ENCODE peak calls at places on chromosomes 11 and 22, in nine cellular contexts. I is cardiac muscle cell, C is GM12878, H is lower lobe of right lung, S is heart left ventricle, J is esophagus squamous epithelium, P is SK-N-SH, U is PC-9, T is psoas muscle. Y is an unnamed sample.

GRCh38 chr11:120337896-120338840 is 2.0 kb downstream of the ARHGEF12 start:
- DNase-seq in T (no peak), C (no peak), J (no peak), I (peak; percentile 34), U (no peak), S (no peak), H (no peak), P (no peak), Y (no peak)

GRCh38 chr11:66189031-66189745 is 79.3 kb upstream of the RAB1B start:
- DNase-seq in C (no peak), U (no peak), I (no peak), J (no peak), S (no peak), T (no peak), H (no peak), P (no peak), Y (no peak)

GRCh38 chr11:10659339-10660216 is 34.0 kb downstream of the IRAG1 start:
- DNase-seq in T (peak; percentile 63), P (no peak), C (no peak), I (no peak), S (no peak), H (no peak), U (peak; percentile 71), J (no peak), Y (no peak)

GRCh38 chr11:78420796-78421209 is 3.2 kb upstream of the GAB2 start:
- DNase-seq in C (no peak), U (no peak), T (peak; percentile 58), I (peak; percentile 47), P (peak; percentile 65), H (peak; percentile 84), J (no peak), S (peak; percentile 77), Y (no peak)

GRCh38 chr22:19965771-19966709 is 24.4 kb upstream of the TXNRD2 start:
- DNase-seq in C (no peak), U (no peak), T (no peak), I (no peak), P (peak; percentile 78), H (no peak), S (no peak), J (no peak), Y (no peak)

GRCh38 chr11:2139691-2140337 is 625 bp upstream of the IGF2 start:
- DNase-seq in T (peak; percentile 50), P (no peak), H (no peak), J (no peak), S (peak; percentile 60), C (no peak), U (no peak), I (peak; percentile 48), Y (no peak)

GRCh38 chr22:42365942-42366660 is 66.1 kb downstream of the NFAM1 start:
- DNase-seq in U (no peak), T (no peak), C (no peak), S (peak; percentile 20), J (no peak), H (no peak), P (no peak), I (no peak), Y (no peak)

GRCh38 chr11:57312511-57313021 is 12.2 kb downstream of the TNKS1BP1 start:
- DNase-seq in H (no peak), J (no peak), P (no peak), C (no peak), S (no peak), I (no peak), T (peak; percentile 60), U (peak; percentile 30), Y (peak; percentile 74)

GRCh38 chr22:35482311-35482710 is 58.3 kb upstream of the RASD2 start:
- DNase-seq in S (no peak), T (no peak), U (no peak), C (no peak), J (no peak), I (no peak), H (no peak), P (no peak), Y (no peak)

GRCh38 chr11:44096360-44097188 is 1.1 kb downstream of the EXT2 start:
- DNase-seq in J (no peak), P (no peak), H (no peak), S (no peak), T (no peak), I (no peak), C (no peak), U (no peak), Y (no peak)

GRCh38 chr11:130666781-130667251 is 218.4 kb downstream of the ADAMTS15 start:
- DNase-seq in S (no peak), I (no peak), H (no peak), J (no peak), P (no peak), C (no peak), U (no peak), T (no peak), Y (no peak)

GRCh38 chr11:2302280-2302843 is 549 bp downstream of the TSPAN32 start:
- DNase-seq in P (peak; percentile 63), H (peak; percentile 56), J (no peak), C (no peak), I (no peak), T (peak; percentile 52), S (no peak), U (no peak), Y (no peak)

GRCh38 chr11:19398273-19398672 is 157.5 kb upstream of the E2F8 start:
- DNase-seq in U (no peak), I (no peak), S (no peak), T (no peak), P (no peak), C (no peak), H (no peak), J (no peak), Y (no peak)
- H3K4me1 ChIP-seq in U (peaks cover 26% of the 10 kb centered on the region), I (peaks cover 6% of the 10 kb centered on the region), S (no peaks in the 10 kb centered on the region), T (no peaks in the 10 kb centered on the region), P (no peaks in the 10 kb centered on the region), C (peaks cover 8% of the 10 kb centered on the region), H (peaks cover 9% of the 10 kb centered on the region), J (no peaks in the 10 kb centered on the region), Y (no peaks in the 10 kb centered on the region)

GRCh38 chr11:118998822-118999221 is 884 bp downstream of the CENATAC start:
- DNase-seq in C (no peak), I (no peak), P (no peak), S (no peak), U (peak; percentile 65), H (no peak), J (no peak), T (no peak), Y (no peak)

GRCh38 chr11:118996926-118997626 is 862 bp upstream of the CENATAC start:
- DNase-seq in I (no peak), C (peak; percentile 23), H (no peak), U (no peak), J (no peak), P (peak; percentile 66), S (no peak), T (no peak), Y (no peak)

GRCh38 chr11:118997627-118998387 is at the start of gene CENATAC:
- DNase-seq in S (peak; percentile 98), P (peak; percentile 99), H (peak; percentile 98), C (peak; percentile 76), U (peak; percentile 89), I (peak; percentile 94), J (peak; percentile 51), T (peak; percentile 98), Y (peak; percentile 97)

GRCh38 chr11:119000906-119001305 is 3.0 kb downstream of the CENATAC start:
- DNase-seq in H (no peak), J (no peak), T (no peak), I (no peak), U (no peak), C (no peak), P (no peak), S (no peak), Y (no peak)

DNA sequence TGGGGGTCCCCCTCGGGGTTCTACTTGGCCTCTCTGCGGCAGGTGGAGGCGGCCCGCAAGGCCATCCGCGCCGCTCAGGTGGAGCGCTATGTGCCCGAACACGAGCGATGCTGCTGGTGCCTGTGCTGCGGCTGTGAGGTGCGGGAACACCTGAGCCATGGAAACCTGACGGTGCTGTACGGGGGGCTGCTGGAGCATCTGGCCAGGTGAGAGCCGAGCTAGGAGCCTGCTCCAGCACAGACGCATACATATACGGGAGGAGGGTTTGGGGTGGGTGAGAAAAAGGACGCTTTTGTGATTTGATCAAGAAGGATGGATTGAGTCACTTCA is 415 bp downstream of the CENATAC start:
- DNase-seq in I (no peak), P (no peak), U (no peak), S (no peak), T (no peak), J (no peak), H (no peak), C (no peak), Y (no peak)
- TF ChIP-seq CTCF in I (no peak), P (no peak), U (no peak), S (no peak), T (no peak), J (no peak), H (no peak), C (no peak), Y (no peak)

DNA sequence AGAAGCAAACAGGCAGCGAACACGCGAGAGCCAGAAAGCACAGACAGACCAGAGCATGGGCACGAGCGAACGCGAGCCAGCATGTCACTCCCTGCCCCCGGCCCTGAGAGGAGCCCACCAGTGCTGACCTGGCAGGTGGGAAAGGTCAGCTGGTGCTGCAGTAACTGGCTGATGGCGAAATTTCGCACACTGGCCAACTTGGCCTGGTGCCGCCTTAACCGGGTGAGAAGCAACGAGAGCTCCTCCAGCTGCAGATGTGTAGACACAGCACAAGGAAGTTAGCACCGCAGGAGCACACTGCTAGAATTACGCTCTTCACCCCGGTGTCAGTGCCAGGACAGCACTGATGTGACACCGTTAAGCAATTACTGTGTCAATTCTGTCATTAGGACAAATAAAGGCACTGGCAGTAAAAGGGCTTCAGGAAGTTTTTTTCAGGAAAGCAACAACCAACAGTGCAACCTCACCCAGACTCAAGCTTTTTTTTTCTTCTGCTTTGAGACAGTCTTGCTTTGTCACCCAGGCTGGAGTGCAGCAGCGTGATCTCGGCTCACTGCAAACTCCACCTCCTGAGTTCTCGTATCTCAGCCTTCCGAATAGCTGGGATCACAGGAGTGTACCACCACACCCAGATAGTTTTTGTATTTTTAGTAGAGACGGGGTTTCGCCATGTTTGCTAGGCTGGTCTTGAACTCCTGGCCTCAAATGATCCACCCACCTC is 76.8 kb downstream of the C11orf58 start:
- DNase-seq in C (no peak), H (peak; percentile 87), I (no peak), S (no peak), P (no peak), T (peak; percentile 91), U (no peak), J (no peak), Y (peak; percentile 68)
- H3K4me1 ChIP-seq in C (no peaks in the 10 kb centered on the region), H (peaks cover 42% of the 10 kb centered on the region), I (no peaks in the 10 kb centered on the region), S (peaks cover 50% of the 10 kb centered on the region), P (peaks cover 4% of the 10 kb centered on the region), T (peaks cover 7% of the 10 kb centered on the region), U (peaks cover 10% of the 10 kb centered on the region), J (no peaks in the 10 kb centered on the region), Y (peaks cover 23% of the 10 kb centered on the region)

DNA sequence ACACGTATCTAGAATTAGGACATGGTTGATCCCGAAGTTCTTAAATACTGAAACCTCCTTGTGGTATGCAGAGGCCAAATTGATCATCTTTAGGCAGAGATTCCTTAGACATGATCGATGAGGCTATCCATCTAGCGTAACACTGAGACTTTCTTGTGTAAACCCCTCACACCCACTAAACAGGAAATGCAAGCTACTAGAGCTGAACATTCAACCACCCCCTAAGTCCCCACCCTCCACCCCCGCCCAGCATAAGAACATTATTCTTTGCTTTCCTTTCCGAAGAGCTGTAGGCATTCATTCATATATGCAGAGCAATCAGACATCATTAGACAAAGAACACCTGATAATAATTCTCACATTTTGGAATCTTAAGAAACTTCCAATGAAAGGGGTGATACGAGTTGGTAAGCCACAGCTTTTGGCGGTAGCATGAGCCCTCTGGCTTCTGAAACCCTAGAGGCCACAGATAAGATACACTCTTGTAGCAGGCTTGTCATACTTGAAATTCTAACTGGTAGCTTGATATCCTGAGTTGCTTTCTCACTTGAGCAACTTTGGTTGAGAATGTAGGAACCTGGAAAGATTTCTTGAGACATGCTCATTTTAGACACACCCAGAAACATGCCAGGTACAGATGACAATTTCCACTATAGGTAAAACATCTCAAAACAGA is 42.2 kb downstream of the FLI1 start:
- DNase-seq in H (no peak), I (peak; percentile 33), T (no peak), C (no peak), S (no peak), P (no peak), J (no peak), U (no peak), Y (no peak)
- TF ChIP-seq CTCF in H (no peak), I (no peak), T (no peak), C (no peak), S (no peak), P (no peak), J (no peak), U (no peak), Y (no peak)

Y was measured in upper lobe of left lung.